ENCODE peak calls at places on chromosome 17, in six cellular contexts. E is Peyer's patch, W is body of pancreas, M is esophagus squamous epithelium, I is A549, P is tibial nerve. F is an unnamed sample.

GRCh38 chr17:81210868-81211267 is 11.9 kb downstream of the CEP131 start:
- DNase-seq in E (no peak), W (no peak), M (no peak), I (no peak), P (no peak), F (no peak)

GRCh38 chr17:13777003-13777402 is 175.3 kb upstream of the HS3ST3A1 start:
- DNase-seq in E (no peak), W (no peak), M (no peak), I (no peak), P (no peak), F (no peak)

GRCh38 chr17:2862197-2862596 is 66.0 kb downstream of the RAP1GAP2 start:
- DNase-seq in E (no peak), W (no peak), M (no peak), I (no peak), P (no peak), F (no peak)

GRCh38 chr17:2092253-2092652 is 37.4 kb downstream of the HIC1 start:
- DNase-seq in E (no peak), W (no peak), M (no peak), I (no peak), P (no peak), F (peak; percentile 29)

GRCh38 chr17:33142703-33143299 is 150.3 kb downstream of the ASIC2 start:
- DNase-seq in E (no peak), W (no peak), M (no peak), I (peak; percentile 38), P (peak; percentile 12), F (no peak)

GRCh38 chr17:82204831-82205719 is 7.6 kb downstream of the CCDC57 start:
- DNase-seq in E (no peak), W (no peak), M (no peak), I (peak; percentile 68), P (no peak), F (no peak)

GRCh38 chr17:74295625-74296547 is 21.9 kb downstream of the DNAI2 start:
- DNase-seq in E (no peak), W (no peak), M (no peak), I (no peak), P (no peak), F (no peak)

GRCh38 chr17:14356043-14356637 is 55.3 kb downstream of the HS3ST3B1 start:
- DNase-seq in E (no peak), W (no peak), M (no peak), I (no peak), P (no peak), F (no peak)

GRCh38 chr17:16942141-16943031 is 29.5 kb downstream of the TNFRSF13B start:
- DNase-seq in E (no peak), W (no peak), M (no peak), I (peak; percentile 22), P (no peak), F (no peak)

GRCh38 chr17:47831934-47832327 is 461 bp downstream of the LRRC46 start:
- DNase-seq in E (no peak), W (no peak), M (no peak), I (no peak), P (no peak), F (no peak)

GRCh38 chr17:57464191-57464864 is 208.0 kb downstream of the MSI2 start:
- DNase-seq in E (no peak), W (no peak), M (no peak), I (no peak), P (no peak), F (no peak)

GRCh38 chr17:14856156-14856555 is 409.0 kb downstream of the PMP22 start:
- DNase-seq in E (no peak), W (no peak), M (no peak), I (no peak), P (no peak), F (no peak)

GRCh38 chr17:48498168-48498840 is 32.5 kb downstream of the HOXB1 start:
- DNase-seq in E (no peak), W (no peak), M (no peak), I (no peak), P (no peak), F (no peak)

GRCh38 chr17:56785396-56785795 is 48.3 kb downstream of the C17orf67 start:
- DNase-seq in E (no peak), W (no peak), M (no peak), I (no peak), P (no peak), F (no peak)

GRCh38 chr17:79036609-79037008 is 12.6 kb downstream of the C1QTNF1 start:
- DNase-seq in E (no peak), W (no peak), M (no peak), I (peak; percentile 75), P (no peak), F (no peak)

GRCh38 chr17:48547839-48548686 is 3.2 kb upstream of the HOXB2 start:
- DNase-seq in E (peak; percentile 51), W (no peak), M (no peak), I (no peak), P (no peak), F (no peak)

GRCh38 chr17:74677558-74678466 is 34.9 kb downstream of the CD300LF start:
- DNase-seq in E (no peak), W (no peak), M (no peak), I (peak; percentile 69), P (no peak), F (no peak)

GRCh38 chr17:66240630-66241029 is 11.4 kb upstream of the APOH start:
- DNase-seq in E (no peak), W (no peak), M (no peak), I (peak; percentile 31), P (no peak), F (no peak)

GRCh38 chr17:29140051-29140582 is 40.1 kb downstream of the MYO18A start:
- DNase-seq in E (peak; percentile 90), W (peak; percentile 87), M (no peak), I (no peak), P (peak; percentile 76), F (peak; percentile 85)

GRCh38 chr17:38464251-38464722 is 36.0 kb downstream of the ARHGAP23 start:
- DNase-seq in E (no peak), W (no peak), M (no peak), I (peak; percentile 38), P (peak; percentile 45), F (peak; percentile 71)

GRCh38 chr17:9676742-9677387 is 31.5 kb downstream of the USP43 start:
- DNase-seq in E (no peak), W (no peak), M (no peak), I (peak; percentile 84), P (no peak), F (no peak)

GRCh38 chr17:27485711-27486495 is 29.7 kb downstream of the KSR1 start:
- DNase-seq in E (no peak), W (no peak), M (no peak), I (no peak), P (no peak), F (no peak)

GRCh38 chr17:75130632-75131277 is 787 bp downstream of the NT5C start:
- DNase-seq in E (peak; percentile 46), W (peak; percentile 52), M (no peak), I (peak; percentile 86), P (no peak), F (peak; percentile 56)

GRCh38 chr17:31413871-31414589 is 22.6 kb downstream of the RAB11FIP4 start:
- DNase-seq in E (no peak), W (no peak), M (no peak), I (no peak), P (no peak), F (no peak)

GRCh38 chr17:48181653-48182052 is 74.1 kb downstream of the SNX11 start:
- DNase-seq in E (no peak), W (no peak), M (no peak), I (peak; percentile 69), P (no peak), F (no peak)

DNA sequence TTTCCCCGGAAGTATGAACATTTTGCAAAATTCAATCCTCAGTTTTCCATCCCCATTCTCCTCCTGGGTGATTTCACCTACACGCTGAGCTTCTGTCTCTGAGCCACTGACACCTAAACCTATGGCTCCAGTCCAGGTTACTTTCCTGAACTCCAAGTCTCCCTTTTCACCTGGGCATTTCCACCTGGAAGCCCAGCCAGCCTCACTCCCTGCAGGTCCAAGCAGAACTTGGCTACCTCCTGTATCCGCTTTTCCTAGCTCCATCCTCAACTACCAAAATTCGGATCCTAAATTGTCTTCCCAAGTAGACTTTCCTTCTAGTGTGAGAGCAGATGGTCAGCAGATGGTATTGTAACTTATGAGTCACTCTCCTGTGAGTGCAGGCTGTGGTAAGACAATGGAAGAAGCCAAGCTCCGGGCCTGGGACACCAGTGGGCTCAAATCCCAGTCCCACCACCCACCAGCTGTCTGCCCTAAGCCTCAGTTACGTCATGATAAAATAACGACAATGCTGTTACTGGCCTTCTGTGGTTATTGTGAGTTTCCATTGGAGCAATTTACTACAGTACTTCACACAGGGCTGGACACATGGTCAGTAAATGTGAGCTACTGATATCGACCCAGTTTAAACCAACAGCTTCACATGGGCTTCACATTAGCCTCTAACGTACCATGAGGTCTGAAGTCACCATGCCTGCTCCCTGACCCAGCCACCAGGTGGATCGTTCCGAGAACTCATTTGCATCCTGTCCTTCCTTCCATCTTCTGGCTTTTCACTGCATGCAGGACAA is 33.3 kb downstream of the PECAM1 start:
- DNase-seq in E (no peak), W (no peak), M (no peak), I (no peak), P (peak; percentile 70), F (no peak)
- H3K4me3 ChIP-seq in E (no peak overlapping the region), W (no peak overlapping the region), M (no peak overlapping the region), I (no peak overlapping the region), P (no peak overlapping the region), F (no peak overlapping the region)

DNA sequence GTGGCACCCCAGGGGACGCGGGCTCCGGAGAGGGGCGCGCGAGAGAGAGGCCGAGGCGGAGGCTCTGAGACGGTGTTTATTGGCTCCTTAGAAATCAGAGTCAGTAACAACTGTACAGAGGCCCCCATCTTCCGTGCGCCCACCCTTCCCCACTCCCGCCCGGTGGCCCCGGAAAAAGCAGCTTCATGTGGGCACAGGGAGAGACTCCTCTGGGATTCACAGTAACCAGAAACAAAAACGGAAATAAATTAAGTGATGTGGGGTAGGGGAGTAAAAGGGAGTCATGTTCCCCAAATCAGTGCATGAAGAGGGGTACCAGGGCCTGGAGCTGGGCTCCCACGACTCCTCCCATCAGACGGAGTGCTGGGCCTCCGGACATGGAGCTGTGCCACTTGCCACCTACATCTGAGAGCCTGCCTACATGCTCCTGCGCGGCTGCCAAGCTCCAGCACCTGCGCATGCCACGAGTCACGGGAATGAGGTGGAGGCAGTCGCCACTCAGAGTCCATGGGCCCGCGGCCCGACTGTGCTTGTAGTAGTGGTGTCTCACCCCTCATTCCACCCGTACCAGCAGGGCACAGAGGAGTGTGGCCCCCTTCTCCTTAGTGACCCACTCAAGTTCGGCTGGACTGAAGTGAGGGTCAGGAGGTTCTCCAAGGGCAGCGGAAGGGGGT is 547 bp upstream of the GPS2 start:
- DNase-seq in E (no peak), W (peak; percentile 65), M (no peak), I (no peak), P (no peak), F (no peak)
- TF ChIP-seq POLR2A in E (no peak), W (peak; percentile 39), M (no peak), I (peak; percentile 24), P (no peak), F (no peak)

GRCh38 chr17:41772218-41772585 is 14.3 kb downstream of the JUP start:
- DNase-seq in E (no peak), W (peak; percentile 86), M (no peak), I (no peak), P (no peak), F (no peak)
- H3K4me3 ChIP-seq in E (peak overlapping the region; percentile 38), W (no peak overlapping the region), M (peak overlapping the region; percentile 43), I (no peak overlapping the region), P (no peak overlapping the region), F (no peak overlapping the region)

DNA sequence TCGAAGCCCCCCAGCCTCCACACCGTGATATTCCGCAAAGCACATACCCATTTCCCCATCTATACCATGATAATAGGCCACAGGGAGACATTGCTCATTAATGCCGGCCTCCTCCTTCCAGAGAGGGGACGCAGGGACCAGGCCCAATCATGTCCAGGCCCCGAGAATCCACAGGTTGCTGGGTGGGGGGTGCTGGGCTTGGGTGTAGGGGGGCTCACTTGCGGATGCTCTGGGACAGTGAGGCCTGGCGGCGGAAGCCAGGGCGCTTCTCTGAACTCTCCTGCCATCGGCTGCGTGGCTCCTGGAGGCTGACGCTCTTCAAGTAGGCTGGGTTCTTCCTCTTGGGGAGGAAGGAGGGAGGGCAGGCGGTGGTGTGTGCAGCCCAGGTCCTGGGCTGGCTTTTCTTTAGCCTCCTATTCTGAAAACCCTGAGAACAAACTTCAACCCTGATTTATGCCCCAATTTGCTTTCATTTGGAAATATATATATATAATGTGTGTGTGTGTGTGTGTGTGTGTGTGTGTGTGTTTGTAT is 12.2 kb downstream of the AANAT start:
- DNase-seq in E (peak; percentile 50), W (no peak), M (no peak), I (no peak), P (no peak), F (no peak)
- TF ChIP-seq POLR2A in E (no peak), W (no peak), M (no peak), I (no peak), P (no peak), F (no peak)

F was measured in uterus.